ENCODE peak calls at places on chromosomes 11 and 22, in nine cellular contexts. C is NCI-H345; O is AML-193; U is uterus; L is T-cell; F is activated CD4-positive, alpha-beta T cell treated with anti-CD3 and anti-CD28 coated beads, Interleukin-2, amount 50 U/mL, for 1 hour; B is activated effector memory CD4-positive, alpha-beta T cell treated with Interleukin-2 at 50 U/mL for 16 hours; D is fibroblast of the aortic adventitia; M is NCI-H82. X is an unnamed sample.

GRCh38 chr11:1326435-1327063 is 17.1 kb upstream of the TOLLIP start:
- DNase-seq in C (no peak), O (no peak), U (no peak), L (no peak), F (no peak), B (no peak), D (no peak), M (no peak), X (no peak)

GRCh38 chr11:116993599-116993998 is 104.6 kb downstream of the SIK3 start:
- DNase-seq in C (peak; percentile 26), O (no peak), U (no peak), L (peak; percentile 28), F (no peak), B (no peak), D (no peak), M (peak; percentile 23), X (no peak)

GRCh38 chr11:69352715-69353325 is 58.9 kb downstream of the MYEOV start:
- DNase-seq in C (no peak), O (no peak), U (no peak), L (no peak), F (no peak), B (no peak), D (peak; percentile 84), M (no peak), X (no peak)

GRCh38 chr22:24810043-24810749 is 4.2 kb downstream of the SGSM1 start:
- DNase-seq in C (peak; percentile 26), O (no peak), U (peak; percentile 27), L (no peak), F (no peak), B (no peak), D (no peak), M (no peak), X (no peak)

GRCh38 chr22:17664414-17665045 is 26.0 kb downstream of the BCL2L13 start:
- DNase-seq in C (no peak), O (no peak), U (no peak), L (no peak), F (no peak), B (no peak), D (no peak), M (no peak), X (no peak)

GRCh38 chr22:24303007-24303406 is 32.4 kb downstream of the SPECC1L start:
- DNase-seq in C (peak; percentile 18), O (peak; percentile 46), U (no peak), L (no peak), F (no peak), B (no peak), D (no peak), M (no peak), X (no peak)

GRCh38 chr22:30903876-30904460 is 64.6 kb downstream of the MORC2 start:
- DNase-seq in C (no peak), O (no peak), U (no peak), L (no peak), F (no peak), B (no peak), D (no peak), M (no peak), X (no peak)

GRCh38 chr22:44074286-44074984 is 50.3 kb downstream of the PARVB start:
- DNase-seq in C (no peak), O (no peak), U (no peak), L (no peak), F (no peak), B (no peak), D (no peak), M (no peak), X (no peak)

GRCh38 chr11:47924184-47924671 is 56.1 kb upstream of the PTPRJ start:
- DNase-seq in C (no peak), O (no peak), U (no peak), L (no peak), F (no peak), B (no peak), D (peak; percentile 70), M (no peak), X (no peak)

GRCh38 chr22:20728523-20729190 is 45.3 kb upstream of the SERPIND1 start:
- DNase-seq in C (no peak), O (no peak), U (no peak), L (no peak), F (no peak), B (no peak), D (no peak), M (no peak), X (no peak)

GRCh38 chr22:23404689-23405365 is 175.3 kb downstream of the IGLL1 start:
- DNase-seq in C (no peak), O (no peak), U (no peak), L (peak; percentile 25), F (no peak), B (no peak), D (peak; percentile 42), M (no peak), X (no peak)